ENCODE peak calls at places on chromosome 1, in four cellular contexts. I is SK-N-SH, O is OCI-LY7, G is AG04450. P is an unnamed sample.

GRCh38 chr1:24933468-24933867 is 3.4 kb upstream of the RUNX3 start:
- DNase-seq in I (no peak), O (no peak), G (no peak), P (no peak)

GRCh38 chr1:182246783-182247182 is 144.8 kb downstream of the GLUL start:
- DNase-seq in O (no peak), G (no peak), I (no peak), P (no peak)

GRCh38 chr1:2587860-2588571 is 1.4 kb downstream of the PRXL2B start:
- DNase-seq in I (no peak), O (no peak), G (no peak), P (no peak)

GRCh38 chr1:206658264-206658980 is 23.1 kb downstream of the DYRK3 start:
- DNase-seq in O (peak; percentile 82), I (peak; percentile 70), G (no peak), P (no peak)

GRCh38 chr1:209882286-209882685 is 54.5 kb downstream of the UTP25 start:
- DNase-seq in I (no peak), O (no peak), G (no peak), P (no peak)

GRCh38 chr1:162381941-162382750 is 618 bp downstream of the C1orf226 start:
- DNase-seq in I (no peak), O (no peak), G (no peak), P (no peak)

GRCh38 chr1:33599516-33600115 is 127.2 kb downstream of the ZSCAN20 start:
- DNase-seq in G (no peak), I (no peak), O (no peak), P (no peak)

GRCh38 chr1:26391450-26391849 is 18.9 kb upstream of the ZNF683 start:
- DNase-seq in I (peak; percentile 53), O (peak; percentile 40), G (no peak), P (no peak)

GRCh38 chr1:34987018-34987417 is 1.9 kb upstream of the TMEM35B start:
- DNase-seq in O (no peak), G (no peak), I (no peak), P (no peak)

GRCh38 chr1:81682490-81682889 is 118.2 kb upstream of the ADGRL2 start:
- DNase-seq in G (no peak), O (no peak), I (no peak), P (no peak)

GRCh38 chr1:180040034-180040433 is 85.4 kb downstream of the CEP350 start:
- DNase-seq in O (no peak), I (peak; percentile 4), G (no peak), P (no peak)

GRCh38 chr1:199082778-199083389 is 444.0 kb downstream of the PTPRC start:
- DNase-seq in G (no peak), O (no peak), I (no peak), P (no peak)

GRCh38 chr1:113780363-113781146 is 21.3 kb upstream of the PHTF1 start:
- DNase-seq in O (no peak), G (no peak), I (no peak), P (no peak)

GRCh38 chr1:45557422-45557944 is 6.9 kb downstream of the AKR1A1 start:
- DNase-seq in O (no peak), I (no peak), G (no peak), P (no peak)

GRCh38 chr1:43757343-43758053 is 50.2 kb downstream of the ST3GAL3 start:
- DNase-seq in O (no peak), I (no peak), G (no peak), P (no peak)

GRCh38 chr1:234856719-234857310 is 246.8 kb upstream of the IRF2BP2 start:
- DNase-seq in I (no peak), G (no peak), O (no peak), P (no peak)

GRCh38 chr1:151165281-151165737 is 393 bp downstream of the LYSMD1 start:
- DNase-seq in O (no peak), G (no peak), I (peak; percentile 67), P (no peak)

GRCh38 chr1:152078831-152079549 is 9.9 kb downstream of the TCHHL1 start:
- DNase-seq in G (no peak), O (no peak), I (no peak), P (no peak)

GRCh38 chr1:184296466-184297243 is 90.2 kb upstream of the C1orf21 start:
- DNase-seq in G (peak; percentile 63), O (no peak), I (no peak), P (peak; percentile 88)

GRCh38 chr1:1577367-1578011 is 2.8 kb upstream of the SSU72 start:
- DNase-seq in G (no peak), I (no peak), O (no peak), P (no peak)

GRCh38 chr1:46616277-46617107 is at the start of gene MOB3C:
- DNase-seq in O (peak; percentile 57), I (peak; percentile 89), G (peak; percentile 55), P (peak; percentile 28)

GRCh38 chr1:47991187-47991586 is 6.0 kb downstream of the TRABD2B start:
- DNase-seq in G (no peak), I (no peak), O (no peak), P (no peak)

GRCh38 chr1:197955486-197956394 is 38.6 kb downstream of the LHX9 start:
- DNase-seq in G (peak; percentile 18), I (no peak), O (no peak), P (peak; percentile 71)

GRCh38 chr1:196105901-196106300 is 502.3 kb downstream of the KCNT2 start:
- DNase-seq in G (no peak), O (no peak), I (no peak), P (no peak)

GRCh38 chr1:183417691-183418491 is at the start of gene NMNAT2:
- DNase-seq in I (peak; percentile 77), O (no peak), G (no peak), P (no peak)

GRCh38 chr1:31232689-31233088 is 7.0 kb downstream of the NKAIN1 start:
- DNase-seq in O (no peak), I (no peak), G (no peak), P (no peak)

GRCh38 chr1:198068280-198068679 is 88.5 kb upstream of the NEK7 start:
- DNase-seq in I (no peak), O (no peak), G (no peak), P (no peak)

GRCh38 chr1:93827633-93828436 is 51.2 kb downstream of the DNTTIP2 start:
- DNase-seq in I (no peak), G (no peak), O (no peak), P (no peak)

GRCh38 chr1:6614019-6614952 is 755 bp downstream of the PHF13 start:
- DNase-seq in I (peak; percentile 90), G (no peak), O (peak; percentile 41), P (no peak)

GRCh38 chr1:18537386-18538306 is 56.9 kb downstream of the KLHDC7A start:
- DNase-seq in I (no peak), O (no peak), G (no peak), P (no peak)

GRCh38 chr1:1063945-1064831 is 9.9 kb downstream of the RNF223 start:
- DNase-seq in O (peak; percentile 70), I (peak; percentile 93), G (peak; percentile 63), P (peak; percentile 29)

GRCh38 chr1:59316497-59317128 is 19.7 kb downstream of the FGGY start:
- DNase-seq in G (peak; percentile 55), I (no peak), O (no peak), P (no peak)
- H3K4me3 ChIP-seq in G (peak overlapping the region; percentile 14), I (no peak overlapping the region), O (no peak overlapping the region), P (peak overlapping the region; percentile 15)

GRCh38 chr1:59977075-59977410 is 50.5 kb upstream of the CYP2J2 start:
- DNase-seq in I (no peak), O (no peak), G (no peak), P (no peak)
- TF ChIP-seq CTCF in I (no peak), O (peak; percentile 60), G (no peak), P (no peak)

GRCh38 chr1:229581485-229581884 is 23.0 kb upstream of the ABCB10 start:
- DNase-seq in O (no peak), G (no peak), I (no peak), P (no peak)

GRCh38 chr1:229582715-229583114 is 24.2 kb upstream of the ABCB10 start:
- DNase-seq in G (no peak), I (no peak), O (no peak), P (no peak)

GRCh38 chr1:229582011-229582694 is 23.6 kb upstream of the ABCB10 start:
- DNase-seq in O (no peak), G (no peak), I (no peak), P (no peak)

GRCh38 chr1:229578168-229579100 is 19.9 kb upstream of the ABCB10 start:
- DNase-seq in O (no peak), I (no peak), G (no peak), P (no peak)

DNA sequence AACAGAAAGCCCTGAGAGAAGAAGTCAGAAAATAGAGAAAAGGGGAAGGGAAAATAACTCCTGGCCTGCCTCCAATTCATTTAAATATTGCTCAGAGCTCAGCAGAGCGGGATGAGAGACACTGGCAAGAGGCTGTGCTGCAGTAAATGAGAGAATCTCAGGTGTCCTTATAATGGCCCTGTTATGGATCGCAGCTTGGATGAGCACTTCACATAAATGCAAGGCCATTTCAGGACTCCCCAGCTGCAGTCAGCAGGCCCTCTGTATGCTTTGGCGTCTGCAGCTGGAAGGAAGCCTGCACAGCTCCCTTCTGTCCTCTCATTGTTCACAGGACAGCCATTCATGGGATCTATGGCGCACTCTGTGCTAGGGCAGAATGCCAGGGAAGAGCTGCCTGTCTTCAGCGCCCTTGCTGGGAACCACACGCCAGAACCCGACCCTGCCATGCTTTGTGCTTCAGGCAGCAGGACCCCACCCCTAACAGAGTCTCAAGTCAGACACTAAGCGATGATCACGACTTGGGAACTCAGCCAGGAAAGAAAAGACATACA is 20.7 kb upstream of the ABCB10 start:
- DNase-seq in I (peak; percentile 58), O (peak; percentile 36), G (no peak), P (no peak)
- H3K4me3 ChIP-seq in I (no peak overlapping the region), O (no peak overlapping the region), G (no peak overlapping the region), P (no peak overlapping the region)

GRCh38 chr1:239802275-239802674 is 289.4 kb upstream of the FMN2 start:
- DNase-seq in I (no peak), O (no peak), G (no peak), P (no peak)
- TF ChIP-seq CTCF in I (peak; percentile 11), O (no peak), G (no peak), P (no peak)

GRCh38 chr1:155499263-155499662 is 63.3 kb downstream of the ASH1L start:
- DNase-seq in I (no peak), O (no peak), G (no peak), P (no peak)
- H3K4me3 ChIP-seq in I (no peak overlapping the region), O (peak overlapping the region; percentile 55), G (no peak overlapping the region), P (no peak overlapping the region)

GRCh38 chr1:243763806-243764205 is 86.2 kb downstream of the AKT3 start:
- DNase-seq in I (no peak), G (no peak), O (no peak), P (no peak)
- TF ChIP-seq CTCF in I (no peak), G (no peak), O (no peak), P (no peak)

P was measured in AG04449.